ENCODE peak calls at places on chromosomes 13 and 19, in five cellular contexts. I, D, S, J and B are unnamed samples.

GRCh38 chr19:33778089-33778791 is 18.4 kb upstream of the KCTD15 start:
- DNase-seq in I (no peak), D (peak), S (peak), J (peak), B (peak)

GRCh38 chr13:33838567-33839131 is 20.7 kb downstream of the RFC3 start:
- DNase-seq in I (no peak), D (no peak), S (no peak), J (no peak), B (no peak)

GRCh38 chr19:5155586-5156210 is 184.9 kb downstream of the PTPRS start:
- DNase-seq in I (no peak), D (no peak), S (no peak), J (no peak), B (no peak)

GRCh38 chr13:39767791-39768564 is 112.5 kb downstream of the COG6 start:
- DNase-seq in I (no peak), D (no peak), S (peak), J (no peak), B (no peak)

GRCh38 chr19:55473201-55473600 is 3.2 kb upstream of the ZNF628 start:
- DNase-seq in I (no peak), D (no peak), S (no peak), J (no peak), B (no peak)

GRCh38 chr19:32422435-32422834 is 16.9 kb downstream of the DPY19L3 start:
- DNase-seq in I (no peak), D (no peak), S (no peak), J (no peak), B (no peak)

GRCh38 chr13:29619995-29620394 is 24.5 kb upstream of the SLC7A1 start:
- DNase-seq in I (no peak), D (no peak), S (no peak), J (no peak), B (no peak)

GRCh38 chr13:59533561-59534337 is 630.0 kb downstream of the DIAPH3 start:
- DNase-seq in I (no peak), D (peak), S (no peak), J (no peak), B (no peak)

GRCh38 chr19:10289167-10289835 is 451 bp upstream of the ICAM5 start:
- DNase-seq in I (no peak), D (peak), S (peak), J (no peak), B (peak)

GRCh38 chr13:20401586-20401957 is 124.1 kb downstream of the CRYL1 start:
- DNase-seq in I (no peak), D (no peak), S (no peak), J (no peak), B (no peak)

GRCh38 chr19:10431943-10432735 is 11.8 kb downstream of the PDE4A start:
- DNase-seq in I (no peak), D (peak), S (no peak), J (no peak), B (peak)

GRCh38 chr13:49374585-49375290 is 69.1 kb downstream of the CAB39L start:
- DNase-seq in I (no peak), D (no peak), S (no peak), J (no peak), B (no peak)

GRCh38 chr19:50522881-50523280 is 9.2 kb upstream of the ASPDH start:
- DNase-seq in I (no peak), D (no peak), S (no peak), J (no peak), B (no peak)

GRCh38 chr13:89568746-89569145 is 1778.7 kb upstream of the MIR17HG start:
- DNase-seq in I (no peak), D (no peak), S (peak), J (no peak), B (peak)

GRCh38 chr13:36966404-36966803 is 32.7 kb downstream of the ALG5 start:
- DNase-seq in I (no peak), D (no peak), S (no peak), J (no peak), B (no peak)